ENCODE peak calls at places on chromosomes 2 and 18, in five cellular contexts. A, W, U, V and R are unnamed samples.

GRCh38 chr2:115910270-115910669 is 1467.8 kb downstream of the DPP10 start:
- DNase-seq in A (no peak), W (no peak), U (no peak), V (no peak), R (peak)

GRCh38 chr2:220296174-220296573 is 668.7 kb downstream of the SLC4A3 start:
- DNase-seq in A (peak), U (no peak), V (no peak), W (no peak), R (no peak)

GRCh38 chr2:55048514-55048924 is 1.7 kb downstream of the RTN4 start:
- DNase-seq in V (no peak), U (peak), W (peak), A (peak), R (peak)

GRCh38 chr2:39160982-39161381 is 40.1 kb upstream of the SOS1 start:
- DNase-seq in V (no peak), U (no peak), W (no peak), A (peak), R (no peak)

GRCh38 chr2:203579131-203579643 is 44.1 kb upstream of the RAPH1 start:
- DNase-seq in V (no peak), A (peak), W (no peak), U (no peak), R (peak)

GRCh38 chr2:232328516-232329460 is 49.8 kb upstream of the ALPP start:
- DNase-seq in W (no peak), U (no peak), A (no peak), V (no peak), R (no peak)

GRCh38 chr18:50282521-50283335 is 1.4 kb upstream of the MBD1 start:
- DNase-seq in W (no peak), V (no peak), A (no peak), U (no peak), R (no peak)

GRCh38 chr2:217568289-217568985 is 434.4 kb downstream of the TNS1 start:
- DNase-seq in W (no peak), U (no peak), A (peak), V (no peak), R (no peak)

GRCh38 chr2:138373993-138374408 is 127.6 kb upstream of the SPOPL start:
- DNase-seq in V (no peak), W (peak), U (peak), A (peak), R (peak)

GRCh38 chr2:119218478-119219064 is 5.1 kb upstream of the STEAP3 start:
- DNase-seq in W (peak), V (no peak), A (peak), U (peak), R (peak)

GRCh38 chr2:222819722-222820333 is 41.0 kb upstream of the ACSL3 start:
- DNase-seq in V (no peak), A (peak), U (no peak), W (no peak), R (no peak)

GRCh38 chr18:37314534-37314933 is 251.1 kb downstream of the CELF4 start:
- DNase-seq in W (no peak), A (no peak), U (no peak), V (no peak), R (no peak)

GRCh38 chr2:41199320-41199719 is 747.4 kb upstream of the SLC8A1 start:
- DNase-seq in U (no peak), V (no peak), W (no peak), A (no peak), R (no peak)

GRCh38 chr2:143087033-143087432 is 42.2 kb upstream of the ARHGAP15 start:
- DNase-seq in V (no peak), A (peak), U (no peak), W (no peak), R (no peak)

GRCh38 chr2:95052804-95053535 is 27.5 kb downstream of the MAL start:
- DNase-seq in A (no peak), W (no peak), V (no peak), U (no peak), R (no peak)

GRCh38 chr2:162368494-162368893 is 24.6 kb downstream of the GCA start:
- DNase-seq in V (no peak), U (no peak), W (no peak), A (no peak), R (no peak)

GRCh38 chr18:49247786-49248185 is 212.7 kb downstream of the DYM start:
- DNase-seq in V (no peak), U (no peak), W (no peak), A (peak), R (no peak)

GRCh38 chr2:25699206-25699605 is 25.8 kb upstream of the DTNB start:
- DNase-seq in A (no peak), V (no peak), W (no peak), U (no peak), R (no peak)

GRCh38 chr2:15984367-15985255 is 44.3 kb downstream of the MYCN start:
- DNase-seq in U (no peak), A (no peak), W (no peak), V (no peak), R (no peak)

GRCh38 chr2:111176388-111176787 is 55.7 kb downstream of the BCL2L11 start:
- DNase-seq in U (no peak), W (peak), A (no peak), V (no peak), R (no peak)

GRCh38 chr18:26941608-26942007 is 76.1 kb upstream of the AQP4 start:
- DNase-seq in W (no peak), U (no peak), V (no peak), A (no peak), R (no peak)

GRCh38 chr2:202529389-202529788 is 105.4 kb upstream of the FAM117B start:
- DNase-seq in U (no peak), A (peak), V (no peak), W (no peak), R (no peak)

GRCh38 chr18:77127769-77128671 is 4.6 kb downstream of the MBP start:
- DNase-seq in A (peak), V (no peak), W (no peak), U (no peak), R (no peak)

GRCh38 chr2:233436191-233436581 is 81.9 kb downstream of the DGKD start:
- DNase-seq in A (no peak), U (no peak), V (no peak), W (no peak), R (no peak)

GRCh38 chr2:4219571-4219970 is 516.2 kb downstream of the DCDC2C start:
- DNase-seq in A (no peak), W (no peak), U (no peak), V (no peak), R (no peak)

GRCh38 chr18:36440614-36441013 is 143.1 kb downstream of the FHOD3 start:
- DNase-seq in U (no peak), A (peak), V (no peak), W (no peak), R (no peak)

DNA sequence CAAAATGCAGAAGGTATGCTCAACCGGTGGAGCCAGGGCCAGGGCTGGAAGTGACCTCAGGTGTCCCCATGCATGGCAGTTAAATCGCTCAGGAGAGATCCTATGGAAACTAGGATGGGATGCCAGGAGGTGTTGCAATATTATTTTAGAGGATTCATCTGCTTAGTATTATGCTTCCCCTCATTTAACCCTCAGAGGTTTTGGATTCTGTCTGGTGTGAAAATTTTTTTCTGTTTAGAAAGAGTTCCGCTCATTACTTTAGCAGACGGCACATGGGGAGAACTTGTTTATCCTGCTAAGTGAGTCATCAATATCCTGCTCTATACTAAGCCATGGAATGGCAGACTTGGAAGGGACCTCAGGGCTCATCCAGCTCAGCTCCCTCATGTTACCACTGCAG is 42.5 kb downstream of the TRIB2 start:
- DNase-seq in V (no peak), A (peak), U (no peak), W (no peak), R (no peak)
- TF ChIP-seq MAFK in V (no peak), A (no peak), U (no peak), W (no peak), R (no peak)

DNA sequence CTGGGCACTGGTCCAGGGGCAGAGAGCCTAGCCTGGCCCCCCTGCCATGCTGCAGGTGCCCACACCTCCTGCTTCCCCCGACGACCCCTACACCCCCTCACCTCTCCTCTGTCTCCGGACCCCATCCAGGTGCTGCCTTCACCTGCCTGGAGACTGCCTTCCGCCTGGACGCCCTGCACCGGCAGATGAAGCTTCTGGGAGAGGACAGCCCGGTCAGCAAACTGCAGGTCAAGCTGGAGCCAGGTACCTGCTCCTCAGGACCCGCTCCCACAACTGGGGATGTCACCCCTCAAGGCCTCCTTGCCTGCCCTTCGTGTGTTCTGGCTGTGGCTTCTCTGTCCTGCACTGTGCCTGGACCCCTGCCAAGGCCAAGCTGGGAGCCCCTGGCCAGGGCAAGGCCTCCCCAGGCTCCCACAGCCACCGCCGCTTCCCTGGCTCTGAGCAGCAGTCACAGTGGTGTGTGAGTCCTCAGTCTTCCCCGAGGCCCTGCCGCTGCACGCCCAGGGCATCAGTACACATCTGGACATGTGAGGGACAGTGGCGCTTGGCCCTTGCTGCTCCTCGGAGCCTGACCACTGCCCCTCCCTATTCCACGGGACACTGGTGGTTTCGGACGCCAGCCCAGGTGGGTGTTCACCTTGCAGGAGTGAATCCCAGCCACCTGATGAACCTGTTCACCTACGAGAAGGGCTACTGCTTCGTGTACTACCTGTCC is 6.3 kb downstream of the RNPEPL1 start:
- DNase-seq in A (no peak), U (no peak), V (no peak), W (no peak), R (no peak)
- TF ChIP-seq MAFK in A (no peak), U (no peak), V (no peak), W (no peak), R (no peak)

GRCh38 chr18:490024-490366 is 10.5 kb downstream of the COLEC12 start:
- DNase-seq in U (no peak), W (no peak), A (no peak), V (no peak), R (no peak)
- TF ChIP-seq MAFK in U (no peak), W (no peak), A (no peak), V (no peak), R (no peak)

GRCh38 chr2:214376631-214377624 is 33.9 kb upstream of the VWC2L start:
- DNase-seq in U (no peak), V (no peak), W (no peak), A (peak), R (no peak)

GRCh38 chr2:214379227-214379626 is 31.6 kb upstream of the VWC2L start:
- DNase-seq in A (peak), V (no peak), U (no peak), W (no peak), R (no peak)

GRCh38 chr2:214382229-214382628 is 28.6 kb upstream of the VWC2L start:
- DNase-seq in U (no peak), A (peak), V (no peak), W (no peak), R (no peak)

GRCh38 chr2:214378455-214379103 is 32.3 kb upstream of the VWC2L start:
- DNase-seq in V (no peak), U (no peak), W (no peak), A (no peak), R (no peak)
- TF ChIP-seq MAFK in V (no peak), U (no peak), W (no peak), A (no peak), R (no peak)

GRCh38 chr2:126887506-126887905 is 11.2 kb upstream of the TEX51 start:
- DNase-seq in V (no peak), A (no peak), W (no peak), U (no peak), R (no peak)

GRCh38 chr2:126886906-126887280 is 11.8 kb upstream of the TEX51 start:
- DNase-seq in U (no peak), V (no peak), A (no peak), W (no peak), R (no peak)

GRCh38 chr2:126885701-126886121 is 13.0 kb upstream of the TEX51 start:
- DNase-seq in U (no peak), V (no peak), W (no peak), A (peak), R (no peak)

GRCh38 chr2:126884861-126885481 is 13.7 kb upstream of the TEX51 start:
- DNase-seq in U (no peak), V (no peak), W (no peak), A (no peak), R (no peak)

DNA sequence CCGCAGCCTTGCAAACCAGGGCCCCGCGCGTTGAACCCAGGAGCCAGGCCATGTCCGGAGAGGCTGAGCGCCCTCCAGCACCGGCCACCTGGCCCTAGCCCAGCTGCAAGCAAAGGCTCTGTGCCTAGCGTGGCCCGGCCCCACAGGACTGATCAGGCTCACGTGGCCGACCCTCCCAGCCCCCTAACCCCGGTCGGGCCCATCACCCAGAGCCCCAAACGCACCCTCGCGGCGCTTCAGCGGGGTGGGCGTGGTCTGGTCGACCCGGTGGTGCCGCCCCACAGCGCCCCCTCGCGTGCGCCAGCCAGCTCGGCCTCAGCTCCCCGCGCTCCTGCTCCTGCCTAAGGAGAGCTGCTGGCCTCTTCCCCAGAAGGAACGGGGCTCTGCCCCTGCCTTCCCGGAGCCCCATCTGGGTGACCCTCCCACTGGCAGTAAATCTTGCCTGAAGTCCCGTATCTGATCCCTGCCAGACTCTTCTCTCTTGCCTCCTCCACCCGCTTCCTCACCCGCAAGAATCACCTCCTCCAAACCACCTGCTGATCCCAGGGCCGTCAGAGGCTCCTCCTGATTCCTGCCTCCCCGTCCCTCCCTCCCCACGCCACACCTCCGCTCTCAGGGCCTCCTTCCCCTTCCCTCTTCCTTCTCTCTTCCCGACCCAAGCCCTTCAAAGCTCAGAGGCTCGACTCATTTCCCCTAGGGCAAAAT is 12.3 kb upstream of the TEX51 start:
- DNase-seq in A (peak), U (peak), V (peak), W (peak), R (peak)
- TF ChIP-seq MAFK in A (no peak), U (no peak), V (no peak), W (no peak), R (no peak)

DNA sequence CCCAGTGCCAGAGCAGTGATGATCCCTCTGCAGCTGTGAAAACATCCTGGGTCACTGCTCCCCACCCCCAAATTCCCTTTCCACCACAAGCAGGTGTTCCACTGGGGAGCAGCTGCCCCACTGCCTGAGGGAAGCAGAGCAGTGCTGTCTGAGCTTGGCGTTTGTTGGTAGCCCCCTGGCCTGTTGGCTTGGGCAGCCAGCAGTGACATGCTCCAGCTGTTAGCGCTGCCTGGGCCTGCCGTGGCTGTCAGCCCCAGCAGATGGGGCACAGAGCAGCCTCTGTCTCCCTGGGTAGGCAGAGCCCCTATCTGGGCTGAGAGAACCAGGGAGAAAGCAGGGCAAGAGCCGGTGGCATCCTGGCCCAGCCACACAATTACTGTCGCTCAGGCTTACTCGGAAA is 247.7 kb downstream of the GLI2 start:
- DNase-seq in U (no peak), W (no peak), V (no peak), A (peak), R (no peak)
- TF ChIP-seq MAFK in U (no peak), W (no peak), V (no peak), A (no peak), R (no peak)

DNA sequence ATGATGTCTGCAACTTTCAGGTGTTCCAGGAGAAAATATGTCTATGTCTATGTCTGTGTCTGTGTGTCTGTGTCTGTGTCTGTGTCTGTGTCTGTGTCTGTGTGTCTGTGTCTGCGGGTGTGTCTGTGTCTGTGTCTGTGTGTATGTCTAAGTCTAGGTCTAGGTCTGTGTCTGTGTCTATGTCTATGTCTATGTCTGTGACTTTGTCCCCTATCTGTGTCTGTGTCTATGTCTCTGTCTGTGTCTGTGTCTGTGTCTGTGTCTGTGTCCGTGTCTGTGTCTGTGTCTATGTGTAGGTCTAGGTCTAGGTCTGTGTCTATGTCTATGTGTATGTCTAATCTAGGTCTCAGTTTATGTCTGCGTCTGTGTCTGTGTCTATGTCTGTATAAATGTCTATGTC is 10.5 kb downstream of the IL1R2 start:
- DNase-seq in U (no peak), A (no peak), V (no peak), W (no peak), R (no peak)
- TF ChIP-seq MAFK in U (no peak), A (no peak), V (no peak), W (no peak), R (no peak)

GRCh38 chr2:208315081-208315788 is 49.2 kb downstream of the PIKFYVE start:
- DNase-seq in V (no peak), U (no peak), W (no peak), A (peak), R (peak)
- TF ChIP-seq MAFK in V (no peak), U (no peak), W (no peak), A (no peak), R (no peak)

DNA sequence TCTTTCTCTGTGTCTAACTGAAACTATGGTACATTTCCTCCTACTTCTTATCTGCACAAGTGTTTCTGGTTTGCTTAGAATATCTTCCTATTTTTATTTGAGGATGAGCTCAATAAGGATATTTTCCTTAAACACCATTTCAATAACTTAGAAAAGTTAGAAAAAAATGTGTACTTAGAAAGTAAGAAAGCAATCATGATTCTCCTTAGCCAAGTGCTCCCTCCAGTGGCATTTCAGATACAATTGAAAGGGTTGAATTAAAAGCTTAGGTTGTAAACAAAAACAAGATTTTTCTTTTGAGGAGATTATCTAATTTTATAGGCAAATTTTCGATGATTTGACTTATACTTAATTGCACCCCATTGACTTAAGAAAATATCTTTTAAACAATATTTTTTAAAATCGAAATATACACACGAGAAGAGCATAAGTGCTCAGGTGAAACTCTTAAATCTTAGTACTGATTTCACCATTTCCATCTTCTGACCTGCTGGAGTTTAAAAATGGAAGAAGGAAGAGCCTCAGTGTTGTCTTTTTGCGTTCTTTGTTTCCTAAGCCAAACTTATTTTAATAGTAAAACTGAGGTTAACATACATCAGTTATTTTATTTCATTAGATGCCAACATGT is 26.9 kb downstream of the C18orf63 start:
- DNase-seq in U (peak), W (peak), A (peak), V (no peak), R (peak)
- TF ChIP-seq MAFK in U (no peak), W (no peak), A (no peak), V (no peak), R (no peak)

DNA sequence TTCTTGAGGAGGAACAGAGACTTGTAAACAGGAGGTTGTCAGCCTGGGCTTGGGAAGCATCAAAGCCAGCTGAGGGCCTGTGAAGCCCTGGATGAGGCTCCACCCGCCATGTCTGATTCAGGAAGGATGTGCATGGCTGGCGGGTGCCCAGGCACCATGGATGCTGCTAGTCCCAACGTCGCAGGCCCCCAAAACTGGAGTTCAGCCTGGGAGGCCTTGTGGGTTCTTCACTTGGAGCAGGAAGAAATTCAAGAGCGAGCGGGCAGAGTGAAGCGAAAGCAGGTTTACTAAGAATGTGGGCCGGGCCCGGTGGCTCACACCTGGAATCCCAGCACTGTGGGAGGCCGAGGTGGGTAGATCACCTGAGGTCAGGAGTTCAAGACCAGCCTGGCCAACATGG is 12.1 kb upstream of the PXDN start:
- DNase-seq in A (no peak), V (no peak), W (no peak), U (no peak), R (no peak)
- TF ChIP-seq MAFK in A (no peak), V (no peak), W (no peak), U (no peak), R (no peak)